ENCODE peak calls at places on chromosomes 4 and X, in eight cellular contexts. U is prostate gland, Y is sigmoid colon, H is HepG2, M is HCT116, F is Panc1, I is endothelial cell of umbilical vein, L is transverse colon. W is an unnamed sample.

GRCh38 chr4:156408749-156409148 is 455.1 kb upstream of the CTSO start:
- DNase-seq in U (no peak), Y (no peak), H (no peak), M (no peak), F (no peak), I (no peak), L (no peak), W (no peak)

GRCh38 chrX:8820910-8821527 is 19.8 kb upstream of the FAM9A start:
- DNase-seq in U (no peak), Y (no peak), H (no peak), M (no peak), F (no peak), I (no peak), L (no peak), W (no peak)

GRCh38 chrX:72102760-72103159 is 29.0 kb downstream of the RTL5 start:
- DNase-seq in U (no peak), Y (no peak), H (no peak), M (no peak), F (no peak), I (peak), L (no peak), W (no peak)

GRCh38 chr4:176034498-176034897 is 31.1 kb upstream of the WDR17 start:
- DNase-seq in U (no peak), Y (no peak), H (no peak), M (peak), F (peak), I (peak), L (no peak), W (no peak)

GRCh38 chr4:177051473-177052060 is 258.1 kb upstream of the NEIL3 start:
- DNase-seq in U (no peak), Y (no peak), H (peak), M (peak), F (no peak), I (peak), L (peak), W (no peak)

GRCh38 chrX:79138658-79139241 is 5.7 kb upstream of the GPR174 start:
- DNase-seq in U (no peak), Y (no peak), H (no peak), M (no peak), F (no peak), I (no peak), L (peak), W (no peak)

GRCh38 chr4:88818650-88819470 is 121.2 kb upstream of the NAP1L5 start:
- DNase-seq in U (peak), Y (peak), H (peak), M (peak), F (peak), I (peak), L (peak), W (no peak)

GRCh38 chrX:40471965-40472648 is 108.7 kb upstream of the ATP6AP2 start:
- DNase-seq in U (peak), Y (peak), H (peak), M (no peak), F (no peak), I (peak), L (peak), W (no peak)

GRCh38 chr4:171727185-171727584 is 86.0 kb upstream of the GALNTL6 start:
- DNase-seq in U (no peak), Y (no peak), H (no peak), M (no peak), F (no peak), I (no peak), L (no peak), W (no peak)

GRCh38 chrX:32024072-32024471 is 952.2 kb upstream of the FTHL17 start:
- DNase-seq in U (no peak), Y (no peak), H (no peak), M (no peak), F (no peak), I (no peak), L (no peak), W (no peak)

GRCh38 chr4:48554606-48555005 is 64.6 kb downstream of the ZAR1 start:
- DNase-seq in U (no peak), Y (no peak), H (no peak), M (no peak), F (no peak), I (no peak), L (no peak), W (no peak)

GRCh38 chrX:68675466-68675865 is 28.0 kb downstream of the STARD8 start:
- DNase-seq in U (no peak), Y (no peak), H (no peak), M (no peak), F (no peak), I (no peak), L (no peak), W (no peak)

GRCh38 chr4:7256989-7257810 is 64.9 kb downstream of the SORCS2 start:
- DNase-seq in U (no peak), Y (peak), H (no peak), M (no peak), F (no peak), I (no peak), L (peak), W (no peak)

GRCh38 chr4:98290511-98290910 is 29.3 kb downstream of the RAP1GDS1 start:
- DNase-seq in U (no peak), Y (no peak), H (no peak), M (no peak), F (no peak), I (no peak), L (no peak), W (no peak)

GRCh38 chrX:11533211-11533651 is 132.5 kb downstream of the ARHGAP6 start:
- DNase-seq in U (peak), Y (no peak), H (peak), M (peak), F (peak), I (peak), L (no peak), W (no peak)

GRCh38 chr4:8230891-8231290 is 31.8 kb downstream of the SH3TC1 start:
- DNase-seq in U (no peak), Y (no peak), H (no peak), M (no peak), F (no peak), I (no peak), L (no peak), W (no peak)

GRCh38 chrX:64642482-64642881 is 247.2 kb upstream of the MTMR8 start:
- DNase-seq in U (no peak), Y (no peak), H (no peak), M (no peak), F (no peak), I (no peak), L (no peak), W (no peak)

GRCh38 chrX:150525061-150525919 is 43.1 kb upstream of the MTM1 start:
- DNase-seq in U (no peak), Y (no peak), H (no peak), M (no peak), F (no peak), I (no peak), L (no peak), W (no peak)

GRCh38 chrX:130080791-130081367 is 29.4 kb downstream of the ELF4 start:
- DNase-seq in U (no peak), Y (no peak), H (no peak), M (no peak), F (no peak), I (no peak), L (no peak), W (no peak)

GRCh38 chrX:131617182-131617581 is 73.3 kb downstream of the OR13H1 start:
- DNase-seq in U (no peak), Y (no peak), H (no peak), M (no peak), F (no peak), I (no peak), L (no peak), W (no peak)

GRCh38 chr4:76856183-76856969 is 41.6 kb downstream of the SOWAHB start:
- DNase-seq in U (no peak), Y (no peak), H (peak), M (no peak), F (no peak), I (peak), L (peak), W (no peak)

GRCh38 chrX:108699368-108699767 is 37.0 kb downstream of the IRS4 start:
- DNase-seq in U (no peak), Y (no peak), H (peak), M (peak), F (peak), I (peak), L (no peak), W (no peak)

GRCh38 chr4:60846678-60847077 is 353.4 kb upstream of the ADGRL3 start:
- DNase-seq in U (no peak), Y (no peak), H (no peak), M (no peak), F (no peak), I (no peak), L (no peak), W (no peak)

GRCh38 chr4:95155759-95156451 is 392.9 kb downstream of the UNC5C start:
- DNase-seq in U (no peak), Y (no peak), H (peak), M (peak), F (no peak), I (peak), L (no peak), W (no peak)

GRCh38 chr4:107733431-107733925 is 13.4 kb upstream of the PAPSS1 start:
- DNase-seq in U (no peak), Y (no peak), H (no peak), M (no peak), F (no peak), I (no peak), L (no peak), W (no peak)

GRCh38 chr4:81404294-81404693 is 67.4 kb downstream of the RASGEF1B start:
- DNase-seq in U (no peak), Y (no peak), H (no peak), M (no peak), F (no peak), I (no peak), L (no peak), W (no peak)

GRCh38 chr4:677431-678293 is 3.3 kb downstream of the MYL5 start:
- DNase-seq in U (peak), Y (no peak), H (peak), M (peak), F (no peak), I (no peak), L (peak), W (peak)

GRCh38 chr4:186770446-186771175 is 47.0 kb upstream of the FAT1 start:
- DNase-seq in U (no peak), Y (no peak), H (no peak), M (no peak), F (no peak), I (no peak), L (no peak), W (no peak)

DNA sequence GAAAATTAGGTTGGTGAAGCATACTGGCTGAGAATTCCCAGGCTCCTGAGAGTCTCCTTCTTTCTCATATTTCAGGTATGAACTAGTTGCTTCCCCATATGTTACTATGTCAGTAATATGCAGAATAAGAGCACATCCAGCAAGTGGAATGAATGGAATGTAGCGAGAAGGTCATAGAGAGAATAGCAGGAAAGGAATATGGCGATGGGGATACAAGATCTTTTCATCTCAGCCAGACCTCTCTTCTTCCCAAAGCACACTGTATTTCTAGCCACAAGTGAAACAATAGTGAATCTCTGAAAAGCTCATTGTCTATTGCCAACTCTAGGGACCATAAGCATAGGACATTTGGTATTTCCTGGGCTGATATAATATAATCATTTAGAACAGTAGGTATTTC is 54.6 kb upstream of the MMAA start:
- DNase-seq in U (no peak), Y (no peak), H (no peak), M (no peak), F (no peak), I (peak), L (no peak), W (no peak)
- H3K27ac ChIP-seq in U (no peak), Y (no peak), H (no peak), M (no peak), F (no peak), I (no peak), L (no peak), W (no peak)

GRCh38 chrX:73213734-73214133 is 917 bp downstream of the NAP1L2 start:
- DNase-seq in U (no peak), Y (no peak), H (no peak), M (no peak), F (no peak), I (no peak), L (no peak), W (no peak)
- H3K4me3 ChIP-seq in U (peak), Y (peak), H (no peak), M (no peak), F (peak), I (no peak), L (peak), W (peak)

GRCh38 chr4:80335554-80336358 is at the start of gene CFAP299:
- DNase-seq in U (peak), Y (peak), H (peak), M (peak), F (peak), I (peak), L (peak), W (peak)
- TF ChIP-seq POLR2AphosphoS5 in U (peak), Y (no peak), H (no peak), M (no peak), F (no peak), I (no peak), L (no peak), W (peak)

GRCh38 chr4:99629962-99630554 is 27.6 kb downstream of the C4orf54 start:
- DNase-seq in U (no peak), Y (no peak), H (no peak), M (no peak), F (no peak), I (no peak), L (no peak), W (no peak)
- H3K27ac ChIP-seq in U (no peak), Y (no peak), H (no peak), M (no peak), F (no peak), I (no peak), L (no peak), W (no peak)

GRCh38 chrX:126167560-126167959 is 1.5 kb upstream of the DCAF12L2 start:
- DNase-seq in U (no peak), Y (no peak), H (no peak), M (no peak), F (no peak), I (no peak), L (no peak), W (no peak)

GRCh38 chrX:126170715-126171114 is 4.6 kb upstream of the DCAF12L2 start:
- DNase-seq in U (no peak), Y (no peak), H (no peak), M (no peak), F (no peak), I (no peak), L (no peak), W (no peak)

GRCh38 chrX:126164689-126165400 is 1.2 kb downstream of the DCAF12L2 start:
- DNase-seq in U (no peak), Y (no peak), H (no peak), M (no peak), F (no peak), I (no peak), L (no peak), W (peak)

GRCh38 chrX:126165721-126166401 is at the start of gene DCAF12L2:
- DNase-seq in U (no peak), Y (peak), H (no peak), M (no peak), F (no peak), I (no peak), L (no peak), W (peak)

GRCh38 chrX:126165401-126165720 is 728 bp downstream of the DCAF12L2 start:
- DNase-seq in U (no peak), Y (no peak), H (no peak), M (no peak), F (no peak), I (no peak), L (no peak), W (peak)
- H3K4me3 ChIP-seq in U (peak), Y (peak), H (no peak), M (no peak), F (no peak), I (no peak), L (no peak), W (no peak)

DNA sequence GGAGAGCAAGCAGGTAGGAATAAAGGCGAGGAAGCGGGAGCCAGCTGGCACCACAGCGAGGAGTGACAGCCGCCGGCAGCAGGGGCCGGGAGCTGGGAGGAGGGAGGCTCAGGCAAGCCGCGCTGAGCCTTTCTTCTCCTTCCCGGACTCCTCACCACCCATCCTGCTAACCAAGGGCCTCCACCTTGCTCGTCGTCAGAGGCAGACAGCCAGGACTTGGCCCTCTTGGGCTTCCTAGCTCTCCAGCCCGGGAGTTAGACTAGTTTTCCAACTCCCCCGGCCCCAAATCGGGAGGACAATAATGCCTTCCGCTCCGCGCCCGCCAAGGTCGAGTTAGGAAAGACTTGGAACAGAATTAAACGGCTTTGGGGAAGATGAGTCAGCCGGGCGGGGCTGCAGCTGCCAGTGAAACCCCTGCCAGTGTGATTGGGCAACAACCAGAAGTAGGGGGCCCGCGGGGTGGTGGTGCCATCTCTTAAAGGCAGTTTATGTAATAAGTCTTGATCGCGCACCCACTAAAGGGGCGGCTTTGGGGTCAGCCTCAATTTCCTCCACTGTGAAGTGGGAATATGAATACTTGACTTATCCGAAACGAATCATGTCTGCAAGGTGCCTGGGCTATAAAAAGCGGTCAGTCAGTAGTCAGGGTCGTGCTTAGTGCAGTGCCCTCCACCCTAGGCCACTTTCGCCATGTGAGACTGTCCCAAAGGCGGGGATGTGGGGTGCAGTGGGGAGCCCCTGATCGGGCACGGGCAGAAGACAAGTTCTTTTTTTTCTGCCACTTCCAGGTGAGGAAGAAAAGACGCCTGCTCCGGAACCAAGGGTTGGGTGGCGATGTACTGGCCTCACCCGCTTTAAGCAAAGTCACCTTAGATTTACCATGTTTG is 6.7 kb upstream of the HSD17B10 start:
- DNase-seq in U (peak), Y (peak), H (peak), M (no peak), F (no peak), I (peak), L (peak), W (peak)
- TF ChIP-seq POLR2AphosphoS5 in U (peak), Y (peak), H (no peak), M (peak), F (no peak), I (no peak), L (peak), W (no peak)

DNA sequence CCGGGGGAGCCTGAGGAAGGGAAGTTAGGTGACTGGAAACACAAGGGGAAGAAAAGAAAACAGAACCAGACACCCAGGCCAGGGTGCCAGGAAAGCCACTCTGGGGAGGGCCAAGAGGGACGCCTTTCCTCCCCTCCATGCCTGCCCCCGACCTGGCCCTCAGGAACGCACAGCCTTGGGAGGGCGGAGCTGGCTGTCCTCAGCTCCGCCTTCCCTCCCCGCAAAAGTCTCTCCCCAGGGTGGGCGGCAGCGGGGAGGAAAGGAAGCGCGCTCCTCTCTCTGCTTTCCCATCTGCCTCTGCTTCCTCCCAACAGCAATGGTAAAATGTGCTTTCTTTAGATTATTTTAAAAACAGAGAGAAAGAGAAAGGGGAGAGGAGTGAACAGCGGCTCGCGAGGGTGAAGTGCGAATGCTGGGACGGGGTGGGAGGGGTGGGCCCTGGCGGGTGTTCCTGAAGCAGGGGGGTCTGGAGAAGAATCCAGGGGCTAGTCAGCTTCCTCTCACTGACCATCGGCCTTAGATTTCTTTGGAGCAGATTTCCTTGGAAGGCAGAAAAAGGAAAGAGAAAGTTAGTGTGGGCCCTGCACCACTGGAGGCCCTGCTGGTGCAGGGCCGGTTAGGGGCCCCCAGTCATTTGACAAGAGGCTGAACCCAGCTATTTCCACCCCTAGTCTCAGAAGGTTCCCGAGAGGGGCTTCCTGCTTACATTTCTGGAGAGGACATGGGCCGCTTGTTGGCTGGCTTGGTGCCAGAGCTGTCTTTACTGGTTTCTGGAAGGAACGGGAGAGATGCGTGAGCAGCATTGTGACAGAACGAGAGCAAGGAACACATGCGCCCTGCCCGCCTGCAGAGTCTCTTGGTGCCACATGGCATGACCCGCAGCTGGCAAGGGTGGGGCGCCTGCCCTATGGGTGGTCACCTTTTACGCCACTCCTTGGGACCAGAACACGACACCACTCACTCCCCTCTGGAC is 4.7 kb upstream of the RENBP start:
- DNase-seq in U (no peak), Y (no peak), H (no peak), M (no peak), F (no peak), I (peak), L (no peak), W (no peak)
- H3K27ac ChIP-seq in U (peak), Y (peak), H (peak), M (no peak), F (peak), I (peak), L (peak), W (peak)

GRCh38 chr4:146121757-146122156 is 53.8 kb upstream of the LSM6 start:
- DNase-seq in U (no peak), Y (no peak), H (no peak), M (no peak), F (no peak), I (no peak), L (no peak), W (no peak)

GRCh38 chr4:146124023-146124680 is 51.4 kb upstream of the LSM6 start:
- DNase-seq in U (no peak), Y (no peak), H (no peak), M (no peak), F (no peak), I (no peak), L (no peak), W (no peak)

GRCh38 chr4:146119845-146120404 is 55.6 kb upstream of the LSM6 start:
- DNase-seq in U (no peak), Y (no peak), H (no peak), M (no peak), F (no peak), I (no peak), L (no peak), W (no peak)

GRCh38 chr4:146122398-146122797 is 53.1 kb upstream of the LSM6 start:
- DNase-seq in U (no peak), Y (no peak), H (no peak), M (no peak), F (no peak), I (no peak), L (no peak), W (no peak)

DNA sequence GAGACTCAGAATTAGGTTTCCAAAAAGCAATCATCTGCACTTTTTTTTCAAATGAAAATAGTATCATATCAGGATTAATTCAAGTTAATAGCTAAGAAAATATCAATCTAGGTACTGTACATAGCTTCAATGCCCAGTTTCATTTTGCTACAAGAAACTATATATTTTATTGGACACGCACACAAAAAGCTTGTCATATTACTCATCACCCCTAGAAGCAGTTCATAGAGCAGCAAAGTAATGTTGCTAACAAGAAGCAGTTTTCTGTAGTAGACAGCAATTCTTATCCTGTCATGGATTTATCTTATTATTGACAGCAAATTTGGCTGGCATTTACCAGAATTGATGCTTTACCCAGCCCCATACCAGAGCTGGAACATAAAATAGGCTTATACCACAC is 52.3 kb upstream of the LSM6 start:
- DNase-seq in U (no peak), Y (no peak), H (no peak), M (no peak), F (no peak), I (no peak), L (no peak), W (no peak)
- H3K4me3 ChIP-seq in U (no peak), Y (no peak), H (no peak), M (no peak), F (no peak), I (no peak), L (no peak), W (no peak)